ENCODE peak calls at places on chromosomes 3 and 15, in four cellular contexts. E, O, R and B are unnamed samples.

GRCh38 chr15:25764980-25765735 is 98.0 kb downstream of the ATP10A start:
- DNase-seq in R (no peak), E (no peak), O (no peak), B (no peak)

GRCh38 chr3:185649414-185649813 is 63.3 kb downstream of the SENP2 start:
- DNase-seq in E (no peak), R (no peak), O (no peak), B (no peak)

GRCh38 chr15:77510066-77511044 is 89.7 kb downstream of the HMG20A start:
- DNase-seq in O (no peak), E (no peak), R (no peak), B (no peak)

GRCh38 chr15:33963831-33964664 is 4.2 kb upstream of the CHRM5 start:
- DNase-seq in R (peak), O (peak), E (no peak), B (peak)

GRCh38 chr15:67953286-67953685 is 100.8 kb upstream of the PIAS1 start:
- DNase-seq in E (no peak), O (no peak), R (no peak), B (no peak)

GRCh38 chr3:129694228-129694627 is 87.8 kb upstream of the PLXND1 start:
- DNase-seq in E (no peak), R (no peak), O (no peak), B (no peak)

GRCh38 chr15:70580958-70581357 is 182.4 kb downstream of the UACA start:
- DNase-seq in O (no peak), R (no peak), E (no peak), B (no peak)

GRCh38 chr15:30941520-30941919 is 37.8 kb downstream of the FAN1 start:
- DNase-seq in O (no peak), E (peak), R (no peak), B (no peak)

GRCh38 chr3:12345584-12346494 is 57.0 kb downstream of the PPARG start:
- DNase-seq in O (no peak), E (no peak), R (no peak), B (no peak)

GRCh38 chr3:58065700-58066167 is 57.5 kb downstream of the FLNB start:
- DNase-seq in E (no peak), O (no peak), R (no peak), B (peak)

GRCh38 chr3:124352143-124352528 is 360.2 kb upstream of the ROPN1 start:
- DNase-seq in E (no peak), R (no peak), O (no peak), B (no peak)

GRCh38 chr15:93943607-93944006 is 287.8 kb upstream of the MCTP2 start:
- DNase-seq in R (no peak), E (no peak), O (no peak), B (no peak)

DNA sequence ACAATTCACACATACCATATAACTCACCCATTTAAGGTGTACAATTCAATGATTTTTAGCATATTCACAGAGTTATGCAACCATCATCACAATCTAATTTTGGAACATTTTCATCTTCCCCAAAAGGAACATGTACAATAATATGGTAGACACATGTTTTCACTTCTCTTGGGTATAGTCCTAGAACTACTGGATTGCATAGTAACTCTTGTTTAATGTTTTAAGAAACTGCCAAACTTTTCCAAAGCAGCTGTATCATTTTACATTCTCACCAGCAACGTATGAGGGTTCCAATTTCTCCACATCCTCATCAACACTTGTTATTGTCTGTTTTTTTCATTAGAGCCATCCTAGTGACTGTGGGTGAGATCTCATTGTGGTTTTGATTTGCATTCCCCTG is 14.3 kb downstream of the BNC1 start:
- DNase-seq in E (no peak), R (no peak), O (no peak), B (no peak)
- TF ChIP-seq HMGXB4 in E (no peak), R (no peak), O (no peak), B (no peak)

GRCh38 chr3:62557450-62557849 is 184.1 kb upstream of the FEZF2 start:
- DNase-seq in R (no peak), E (no peak), O (no peak), B (no peak)

GRCh38 chr3:62551556-62551955 is 178.2 kb upstream of the FEZF2 start:
- DNase-seq in O (no peak), R (no peak), E (no peak), B (no peak)

GRCh38 chr3:62553811-62554210 is 180.5 kb upstream of the FEZF2 start:
- DNase-seq in O (no peak), E (no peak), R (no peak), B (no peak)

GRCh38 chr3:62556121-62556520 is 182.8 kb upstream of the FEZF2 start:
- DNase-seq in R (no peak), E (peak), O (no peak), B (no peak)

GRCh38 chr3:62554264-62554799 is 181.0 kb upstream of the FEZF2 start:
- DNase-seq in R (peak), E (peak), O (peak), B (peak)
- TF ChIP-seq HMGXB4 in R (no peak), E (no peak), O (no peak), B (no peak)

GRCh38 chr15:72782274-72782992 is 1.1 kb downstream of the ADPGK start:
- DNase-seq in E (no peak), R (no peak), O (no peak), B (no peak)

GRCh38 chr15:72783563-72784232 is at the start of gene ADPGK:
- DNase-seq in R (peak), O (peak), E (peak), B (peak)

GRCh38 chr15:72784233-72784876 is 797 bp upstream of the ADPGK start:
- DNase-seq in E (no peak), O (peak), R (peak), B (peak)

GRCh38 chr15:72782993-72783562 is 480 bp downstream of the ADPGK start:
- DNase-seq in E (no peak), O (no peak), R (no peak), B (no peak)

DNA sequence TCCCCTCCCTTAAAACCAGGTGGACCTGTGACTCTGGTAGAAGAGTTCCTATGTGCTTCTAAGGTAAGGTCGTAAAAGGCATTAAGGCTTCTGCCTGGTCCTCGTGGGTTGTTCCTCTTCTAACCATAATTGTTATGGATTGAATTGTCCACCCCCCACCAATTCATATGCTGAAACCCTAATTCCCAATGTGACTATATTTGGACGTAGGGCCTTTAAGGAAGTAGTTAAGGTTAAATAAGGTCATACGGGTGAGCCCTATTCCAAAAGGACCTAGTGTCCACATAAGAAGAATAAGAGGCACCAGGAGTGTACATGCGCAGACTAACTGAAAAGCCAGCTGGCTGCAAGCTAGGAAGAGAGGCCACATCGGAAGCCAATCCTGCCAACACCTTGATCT is 1.9 kb downstream of the ADPGK start:
- DNase-seq in E (no peak), O (no peak), R (no peak), B (no peak)
- TF ChIP-seq HMGXB4 in E (no peak), O (no peak), R (no peak), B (no peak)

DNA sequence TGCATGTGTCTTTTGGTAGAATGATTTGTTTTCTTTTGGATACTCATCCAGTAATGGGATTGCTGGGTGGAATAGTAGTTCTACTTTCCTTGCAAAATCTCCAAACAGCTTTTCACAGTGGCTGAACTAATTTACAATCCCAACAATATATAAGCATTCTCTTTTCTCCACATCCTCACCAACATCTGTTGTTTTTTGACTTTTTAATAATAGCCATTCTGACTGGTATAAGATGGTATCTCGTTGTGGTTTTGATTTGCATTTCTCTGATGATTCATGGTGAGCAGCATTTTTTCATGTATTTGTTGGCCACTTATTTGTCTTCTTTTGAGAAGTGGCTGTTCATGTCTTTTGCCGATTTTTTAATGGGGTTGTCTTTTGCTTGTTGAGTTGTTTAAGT is 55.8 kb downstream of the ST8SIA2 start:
- DNase-seq in O (no peak), R (no peak), E (no peak), B (no peak)
- TF ChIP-seq HMGXB4 in O (no peak), R (no peak), E (no peak), B (no peak)

DNA sequence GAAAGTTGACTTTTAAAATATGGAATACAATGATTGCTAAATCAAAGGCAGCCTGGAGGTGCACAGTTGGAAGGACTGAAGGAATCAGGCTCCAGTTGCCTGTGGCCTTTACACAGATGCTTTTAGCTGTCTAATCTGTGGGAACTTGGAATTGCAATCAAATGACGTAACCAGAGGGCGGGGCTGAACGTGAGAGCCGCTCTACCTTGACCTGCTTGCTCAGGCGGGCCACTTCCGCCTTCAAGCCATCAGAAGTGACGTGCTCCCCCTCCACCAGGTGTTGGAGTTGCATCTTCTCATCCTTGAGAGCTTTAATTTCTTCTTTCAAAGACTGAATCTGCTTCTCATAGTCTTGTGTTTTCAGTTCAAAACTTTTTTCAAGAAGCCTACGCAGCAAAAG is 37.7 kb upstream of the GNB5 start:
- DNase-seq in O (peak), R (peak), E (peak), B (peak)
- TF ChIP-seq HMGXB4 in O (no peak), R (no peak), E (no peak), B (no peak)

DNA sequence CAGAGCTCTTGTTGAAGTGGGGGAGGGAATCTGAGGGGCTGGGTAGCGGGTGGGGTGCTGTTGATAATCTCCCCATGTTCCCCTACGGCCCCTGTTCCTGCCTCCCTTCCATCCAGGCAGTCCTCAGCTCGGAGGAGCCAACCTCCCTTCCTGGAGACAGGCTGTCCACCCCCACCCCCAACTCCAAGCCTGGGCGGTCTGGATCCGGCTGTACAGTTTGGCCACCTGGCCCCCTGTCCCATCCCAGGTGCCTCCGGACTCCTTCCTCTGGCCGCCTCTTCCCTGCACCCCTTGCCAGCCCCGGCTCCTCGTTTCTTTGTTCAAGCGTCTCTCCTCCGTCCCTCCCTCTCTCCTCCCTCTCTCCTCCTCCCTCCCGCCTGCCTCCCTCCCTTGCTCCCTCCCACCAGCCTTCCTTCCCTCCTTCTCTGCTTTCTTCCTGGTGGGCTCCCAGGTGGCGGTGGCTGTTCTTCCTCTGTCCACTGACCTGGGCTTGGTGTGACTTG is 1.9 kb downstream of the SEMA3F start:
- DNase-seq in R (no peak), O (peak), E (peak), B (no peak)
- TF ChIP-seq HMGXB4 in R (no peak), O (no peak), E (no peak), B (no peak)

GRCh38 chr3:150721285-150722130 is 17.8 kb upstream of the ERICH6 start:
- DNase-seq in E (no peak), R (peak), O (peak), B (peak)
- TF ChIP-seq HMGXB4 in E (no peak), R (no peak), O (no peak), B (no peak)

GRCh38 chr3:197714251-197714650 is 22.5 kb downstream of the RUBCN start:
- DNase-seq in O (no peak), R (no peak), E (no peak), B (no peak)

GRCh38 chr3:197713477-197713822 is 23.3 kb downstream of the RUBCN start:
- DNase-seq in E (no peak), R (no peak), O (no peak), B (no peak)

GRCh38 chr3:197706658-197707057 is 30.0 kb downstream of the RUBCN start:
- DNase-seq in O (no peak), E (no peak), R (no peak), B (no peak)

GRCh38 chr3:197711973-197712707 is 24.6 kb downstream of the RUBCN start:
- DNase-seq in E (peak), R (peak), O (peak), B (peak)

GRCh38 chr3:197709135-197709534 is 27.6 kb downstream of the RUBCN start:
- DNase-seq in E (no peak), R (no peak), O (no peak), B (no peak)
- TF ChIP-seq HMGXB4 in E (no peak), R (no peak), O (no peak), B (no peak)

GRCh38 chr15:58212909-58213526 is 74.8 kb downstream of the AQP9 start:
- DNase-seq in O (peak), R (peak), E (no peak), B (peak)
- TF ChIP-seq HMGXB4 in O (no peak), R (no peak), E (no peak), B (no peak)

GRCh38 chr3:149085828-149086231 is 503 bp downstream of the HLTF start:
- DNase-seq in O (peak), R (peak), E (no peak), B (peak)
- TF ChIP-seq HMGXB4 in O (no peak), R (no peak), E (no peak), B (no peak)